ENCODE peak calls at places on chromosomes 2 and 18, in ten cellular contexts. P is right cardiac atrium; Q is naive thymus-derived CD4-positive, alpha-beta T cell; N is AG04450; K is cardiac muscle cell; V is gastrocnemius medialis; M is H9; U is A549; R is heart right ventricle; O is colonic mucosa. I is an unnamed sample. For H3K9me3, the result is how much of the 10 kb centered on the place peaks cover.

GRCh38 chr2:84711651-84712050 is 169.2 kb downstream of the TRABD2A start:
- DNase-seq in P (no peak), Q (no peak), N (no peak), K (no peak), V (no peak), M (no peak), U (no peak), R (no peak), O (no peak), I (no peak)

GRCh38 chr18:42801706-42802105 is 313.8 kb downstream of the RIT2 start:
- DNase-seq in P (no peak), Q (no peak), N (no peak), K (peak), V (no peak), M (no peak), U (no peak), R (no peak), O (no peak), I (no peak)

GRCh38 chr2:187716301-187716700 is 162.1 kb upstream of the TFPI start:
- DNase-seq in P (no peak), Q (no peak), N (no peak), K (no peak), V (no peak), M (no peak), U (no peak), R (no peak), O (no peak), I (no peak)

GRCh38 chr18:49082714-49083688 is 132.2 kb upstream of the SMAD7 start:
- DNase-seq in P (no peak), Q (no peak), N (no peak), K (no peak), V (no peak), M (no peak), U (no peak), R (no peak), O (no peak), I (no peak)

GRCh38 chr18:50162486-50163304 is 32.3 kb downstream of the MYO5B start:
- DNase-seq in P (no peak), Q (no peak), N (no peak), K (peak), V (no peak), M (no peak), U (no peak), R (no peak), O (no peak), I (no peak)

GRCh38 chr2:106137944-106138903 is 55.9 kb downstream of the UXS1 start:
- DNase-seq in P (no peak), Q (no peak), N (no peak), K (no peak), V (no peak), M (no peak), U (no peak), R (no peak), O (no peak), I (no peak)

GRCh38 chr2:120347387-120348010 is 1.6 kb downstream of the INHBB start:
- DNase-seq in P (no peak), Q (no peak), N (no peak), K (peak), V (no peak), M (peak), U (no peak), R (no peak), O (no peak), I (no peak)

GRCh38 chr18:74494514-74494913 is 1.6 kb upstream of the CNDP2 start:
- DNase-seq in P (no peak), Q (no peak), N (no peak), K (no peak), V (no peak), M (no peak), U (no peak), R (no peak), O (no peak), I (no peak)

GRCh38 chr2:238475571-238475970 is 48.8 kb downstream of the ASB1 start:
- DNase-seq in P (no peak), Q (no peak), N (no peak), K (no peak), V (no peak), M (no peak), U (no peak), R (no peak), O (no peak), I (no peak)
- H3K9me3 ChIP-seq in P (under half), Q (under half), N (under half), K (under half), V (under half), M (under half), U (under half), R (half or more), O (under half), I (under half)

DNA sequence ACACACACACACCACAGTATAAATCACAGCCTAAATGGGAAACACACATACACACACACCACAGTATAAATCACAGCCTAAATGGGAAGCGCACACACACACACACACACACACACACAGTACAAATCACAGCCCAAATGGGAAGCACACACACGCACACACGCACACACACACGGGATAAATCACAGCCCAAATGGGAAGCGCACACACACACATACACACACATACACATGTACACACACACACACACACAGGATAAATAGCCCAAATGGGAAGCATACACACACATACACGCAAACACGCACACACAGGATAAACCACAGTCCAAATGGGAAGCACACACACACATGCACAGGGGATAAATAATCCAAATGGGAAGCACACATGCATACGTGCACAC is 68.1 kb downstream of the ADNP2 start:
- DNase-seq in P (no peak), Q (no peak), N (no peak), K (no peak), V (no peak), M (no peak), U (no peak), R (no peak), O (no peak), I (no peak)
- H3K9me3 ChIP-seq in P (under half), Q (under half), N (under half), K (under half), V (under half), M (under half), U (under half), R (under half), O (under half), I (under half)

GRCh38 chr18:59270689-59271257 is 2.5 kb downstream of the RAX start:
- DNase-seq in P (no peak), Q (no peak), N (no peak), K (no peak), V (no peak), M (no peak), U (no peak), R (no peak), O (no peak), I (peak)

GRCh38 chr18:59267511-59268126 is 5.6 kb downstream of the RAX start:
- DNase-seq in P (no peak), Q (no peak), N (no peak), K (peak), V (no peak), M (peak), U (peak), R (no peak), O (no peak), I (no peak)

GRCh38 chr18:59269563-59270214 is 3.6 kb downstream of the RAX start:
- DNase-seq in P (no peak), Q (no peak), N (no peak), K (no peak), V (no peak), M (no peak), U (no peak), R (no peak), O (no peak), I (no peak)

GRCh38 chr18:59268127-59268721 is 5.0 kb downstream of the RAX start:
- DNase-seq in P (no peak), Q (no peak), N (no peak), K (no peak), V (no peak), M (no peak), U (no peak), R (no peak), O (no peak), I (no peak)

DNA sequence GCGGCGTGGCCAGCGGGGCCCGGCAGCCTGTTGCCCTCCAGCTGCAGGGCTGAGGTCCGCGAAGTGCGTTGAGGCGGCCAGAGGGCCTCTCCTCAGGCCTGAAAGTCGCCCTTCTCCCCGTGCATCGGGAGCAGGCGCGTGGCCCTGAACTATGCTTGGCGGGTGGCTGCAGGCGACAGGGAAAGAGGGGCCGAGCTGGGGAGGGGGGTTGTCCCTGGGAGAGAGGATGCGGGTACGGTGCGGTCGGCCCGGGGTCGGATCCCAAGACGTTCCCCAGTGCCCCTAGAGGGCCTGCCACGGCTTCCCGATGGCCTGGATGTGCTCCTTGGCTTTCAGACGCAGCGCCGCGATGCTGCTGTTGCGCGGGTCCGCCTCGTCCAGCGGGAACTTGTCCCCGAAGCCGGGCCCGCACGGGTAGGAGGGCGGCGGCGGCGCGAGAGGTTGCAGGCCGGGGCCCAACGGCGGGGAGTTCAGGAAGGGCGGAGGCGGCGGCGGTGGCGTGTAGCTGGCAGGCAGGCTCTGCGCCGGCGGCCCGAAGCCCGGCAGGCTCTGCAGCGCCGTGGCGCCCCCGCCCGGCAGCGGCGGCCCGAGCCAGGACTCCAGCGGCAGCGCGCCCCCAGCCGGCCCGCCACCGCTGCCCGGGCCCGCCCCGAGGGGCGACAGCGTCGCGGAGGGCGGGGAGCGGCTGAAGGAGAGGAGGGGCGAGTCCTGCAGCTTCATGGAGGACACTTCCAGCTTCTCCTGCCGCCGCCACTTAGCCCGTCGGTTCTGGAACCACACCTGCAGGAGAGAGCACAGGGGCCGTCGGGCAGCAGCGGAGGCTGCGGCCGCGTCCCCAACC is 4.3 kb downstream of the RAX start:
- DNase-seq in P (no peak), Q (peak), N (no peak), K (peak), V (no peak), M (peak), U (peak), R (peak), O (no peak), I (no peak)
- H3K9me3 ChIP-seq in P (under half), Q (under half), N (under half), K (under half), V (under half), M (under half), U (under half), R (under half), O (under half), I (under half)

GRCh38 chr18:72376256-72376655 is 167.9 kb downstream of the CBLN2 start:
- DNase-seq in P (no peak), Q (no peak), N (no peak), K (no peak), V (no peak), M (no peak), U (no peak), R (no peak), O (no peak), I (no peak)
- H3K9me3 ChIP-seq in P (under half), Q (under half), N (under half), K (under half), V (under half), M (under half), U (under half), R (under half), O (under half), I (under half)

I was measured in WERI-Rb-1.